ENCODE peak calls at places on chromosomes 13 and 19, in five cellular contexts. Z is caudate nucleus; G is effector memory CD4-positive, alpha-beta T cell; S is aorta; N is CD8-positive, alpha-beta T cell. U is an unnamed sample.
A peak's percentile ranks its signal among the peaks of the same experiment; 100 is the strongest.

GRCh38 chr13:76991432-76991795 is 467 bp upstream of the CLN5 start:
- DNase-seq in Z (no peak), G (peak; percentile 79), S (no peak), N (peak; percentile 64), U (no peak)

GRCh38 chr13:86282450-86282849 is 483.2 kb upstream of the SLITRK6 start:
- DNase-seq in Z (no peak), G (no peak), S (no peak), N (no peak), U (no peak)

GRCh38 chr13:76707360-76707759 is 178.8 kb downstream of the KCTD12 start:
- DNase-seq in Z (no peak), G (no peak), S (no peak), N (no peak), U (no peak)

GRCh38 chr13:105972811-105973590 is 562.5 kb downstream of the EFNB2 start:
- DNase-seq in Z (no peak), G (no peak), S (no peak), N (no peak), U (no peak)

GRCh38 chr13:113083402-113084061 is 22.1 kb upstream of the F7 start:
- DNase-seq in Z (peak; percentile 77), G (no peak), S (no peak), N (no peak), U (peak; percentile 34)

GRCh38 chr19:43562698-43563241 is 12.6 kb downstream of the XRCC1 start:
- DNase-seq in Z (peak; percentile 71), G (peak; percentile 67), S (peak; percentile 90), N (peak; percentile 70), U (no peak)

GRCh38 chr19:14978377-14978776 is 1.3 kb downstream of the SLC1A6 start:
- DNase-seq in Z (peak; percentile 9), G (no peak), S (no peak), N (no peak), U (no peak)

GRCh38 chr13:93752506-93752905 is 525.9 kb downstream of the GPC6 start:
- DNase-seq in Z (no peak), G (no peak), S (no peak), N (no peak), U (no peak)

GRCh38 chr13:40595693-40596092 is 70.7 kb downstream of the FOXO1 start:
- DNase-seq in Z (no peak), G (no peak), S (no peak), N (no peak), U (no peak)

GRCh38 chr13:35649162-35649561 is 172.7 kb upstream of the MAB21L1 start:
- DNase-seq in Z (no peak), G (no peak), S (no peak), N (no peak), U (no peak)

GRCh38 chr19:10503002-10503789 is at the start of gene KEAP1:
- DNase-seq in Z (peak; percentile 61), G (no peak), S (peak; percentile 84), N (no peak), U (peak; percentile 57)

GRCh38 chr19:45667620-45668341 is at the start of gene GIPR:
- DNase-seq in Z (peak; percentile 33), G (peak; percentile 45), S (peak; percentile 79), N (peak; percentile 36), U (peak; percentile 43)

GRCh38 chr13:74103970-74104555 is 30.1 kb downstream of the KLF12 start:
- DNase-seq in Z (no peak), G (no peak), S (no peak), N (no peak), U (no peak)

GRCh38 chr13:45238945-45239795 is 38.3 kb upstream of the KCTD4 start:
- DNase-seq in Z (no peak), G (no peak), S (no peak), N (no peak), U (no peak)

GRCh38 chr19:43781630-43782310 is 997 bp upstream of the KCNN4 start:
- DNase-seq in Z (no peak), G (no peak), S (peak; percentile 8), N (no peak), U (no peak)

GRCh38 chr13:44199627-44200207 is 173.9 kb upstream of the SERP2 start:
- DNase-seq in Z (no peak), G (no peak), S (no peak), N (no peak), U (no peak)

GRCh38 chr19:50365434-50366306 is at the start of gene NAPSA:
- DNase-seq in Z (no peak), G (no peak), S (no peak), N (no peak), U (no peak)

GRCh38 chr19:10093295-10094186 is 7.4 kb downstream of the SHFL start:
- DNase-seq in Z (no peak), G (no peak), S (no peak), N (no peak), U (no peak)

GRCh38 chr13:110944121-110944967 is 29.5 kb upstream of the ANKRD10 start:
- DNase-seq in Z (no peak), G (no peak), S (no peak), N (no peak), U (no peak)

GRCh38 chr19:38667552-38668205 is 20.2 kb downstream of the ACTN4 start:
- DNase-seq in Z (no peak), G (no peak), S (no peak), N (no peak), U (no peak)

GRCh38 chr13:61156753-61157152 is 258.9 kb downstream of the PCDH20 start:
- DNase-seq in Z (no peak), G (no peak), S (no peak), N (no peak), U (no peak)

GRCh38 chr13:62209539-62209938 is 793.9 kb upstream of the PCDH20 start:
- DNase-seq in Z (no peak), G (no peak), S (no peak), N (no peak), U (no peak)

GRCh38 chr13:33058816-33059215 is 42.6 kb downstream of the KL start:
- DNase-seq in Z (no peak), G (no peak), S (no peak), N (no peak), U (no peak)

GRCh38 chr19:42433503-42434260 is 6.5 kb upstream of the LIPE start:
- DNase-seq in Z (peak; percentile 56), G (peak; percentile 56), S (peak; percentile 91), N (peak; percentile 41), U (peak; percentile 79)

GRCh38 chr13:21453352-21454089 is 5.6 kb downstream of the ZDHHC20 start:
- DNase-seq in Z (no peak), G (no peak), S (no peak), N (no peak), U (no peak)

DNA sequence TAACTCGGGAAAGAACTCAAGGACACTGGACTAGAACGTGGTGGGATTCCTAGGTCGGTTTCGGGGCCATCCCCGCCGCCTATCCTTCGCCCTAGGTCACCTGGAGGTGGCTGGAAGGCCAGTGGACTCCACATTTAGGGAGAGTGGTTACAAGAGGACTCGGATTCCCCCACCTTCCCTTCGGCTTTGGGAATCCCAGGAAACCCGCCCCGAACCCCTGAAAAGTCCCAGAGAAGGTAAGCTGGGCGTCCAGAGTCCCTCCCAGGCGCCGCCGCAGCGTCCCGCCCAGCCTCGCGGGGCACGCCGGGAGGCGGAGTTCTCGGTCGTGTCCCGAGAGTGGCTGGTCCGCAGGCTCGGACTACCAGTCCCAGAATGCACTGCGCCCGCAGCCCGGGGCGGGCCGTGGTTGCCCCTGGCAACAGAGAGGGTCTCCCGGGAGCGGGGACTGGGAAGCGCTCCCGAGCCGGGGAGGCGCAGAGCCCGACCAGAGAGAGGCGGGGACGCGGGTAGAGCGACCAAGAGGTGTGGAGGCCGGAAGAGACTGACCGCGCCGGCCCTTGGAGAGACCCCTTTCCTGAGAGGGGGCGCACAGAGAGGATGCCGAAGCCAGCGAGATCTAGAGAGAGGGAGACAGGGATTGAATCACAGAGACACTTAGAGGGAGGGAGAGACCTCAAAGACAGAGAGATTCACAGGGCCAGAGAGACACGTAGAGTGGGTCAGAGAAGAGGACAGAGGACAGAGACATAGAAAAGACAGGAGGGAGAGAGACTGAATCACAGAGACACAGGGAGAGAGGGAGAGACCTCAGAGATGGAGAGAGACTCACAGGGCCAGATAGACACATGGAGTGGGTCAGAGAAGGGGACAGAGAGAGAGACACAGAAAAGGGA is 2.6 kb upstream of the PRKCG start:
- DNase-seq in Z (peak; percentile 92), G (peak; percentile 63), S (peak; percentile 98), N (peak; percentile 71), U (peak; percentile 84)
- H3K27ac ChIP-seq in Z (no peak overlapping the region), G (no peak overlapping the region), S (no peak overlapping the region), N (no peak overlapping the region), U (peak overlapping the region; percentile 61)

GRCh38 chr19:792361-792885 is 4.8 kb upstream of the PTBP1 start:
- DNase-seq in Z (no peak), G (no peak), S (no peak), N (no peak), U (no peak)
- H3K27ac ChIP-seq in Z (no peak overlapping the region), G (no peak overlapping the region), S (no peak overlapping the region), N (no peak overlapping the region), U (no peak overlapping the region)

DNA sequence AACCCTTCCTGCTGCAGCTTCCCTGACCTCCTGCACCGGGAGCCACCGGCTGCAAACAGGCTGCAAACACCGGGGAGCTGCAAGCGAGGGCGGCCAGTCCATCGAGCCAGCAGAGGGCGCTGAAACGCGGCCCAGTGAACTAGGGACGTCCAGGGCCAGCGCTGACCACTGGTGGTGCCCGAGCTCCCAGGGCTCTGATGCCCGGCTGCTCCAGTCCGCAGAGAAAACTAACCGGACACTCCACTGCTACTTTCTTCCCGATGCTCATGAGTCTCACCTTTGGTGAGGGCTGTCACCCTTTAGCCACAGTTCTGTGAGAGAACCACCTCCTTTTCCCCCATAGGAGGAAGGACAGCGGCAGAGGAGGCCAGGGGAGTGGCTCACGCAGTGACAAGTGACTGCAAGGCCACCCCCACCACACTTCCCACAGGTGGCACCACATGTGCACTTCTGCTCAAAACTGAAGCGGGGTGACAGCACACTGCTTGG is 82.8 kb upstream of the MTIF3 start:
- DNase-seq in Z (peak; percentile 61), G (peak; percentile 29), S (peak; percentile 96), N (peak; percentile 30), U (peak; percentile 83)
- H3K27ac ChIP-seq in Z (no peak overlapping the region), G (no peak overlapping the region), S (no peak overlapping the region), N (no peak overlapping the region), U (peak overlapping the region; percentile 13)

GRCh38 chr19:17830567-17831418 is 9.5 kb upstream of the INSL3 start:
- DNase-seq in Z (peak; percentile 89), G (peak; percentile 24), S (peak; percentile 92), N (no peak), U (no peak)

GRCh38 chr19:17829855-17830566 is 8.7 kb upstream of the INSL3 start:
- DNase-seq in Z (peak; percentile 72), G (no peak), S (no peak), N (no peak), U (no peak)

GRCh38 chr19:17834350-17835181 is 13.2 kb downstream of the JAK3 start:
- DNase-seq in Z (no peak), G (no peak), S (no peak), N (no peak), U (no peak)

GRCh38 chr19:17832443-17833208 is 11.3 kb upstream of the INSL3 start:
- DNase-seq in Z (no peak), G (no peak), S (no peak), N (no peak), U (no peak)

DNA sequence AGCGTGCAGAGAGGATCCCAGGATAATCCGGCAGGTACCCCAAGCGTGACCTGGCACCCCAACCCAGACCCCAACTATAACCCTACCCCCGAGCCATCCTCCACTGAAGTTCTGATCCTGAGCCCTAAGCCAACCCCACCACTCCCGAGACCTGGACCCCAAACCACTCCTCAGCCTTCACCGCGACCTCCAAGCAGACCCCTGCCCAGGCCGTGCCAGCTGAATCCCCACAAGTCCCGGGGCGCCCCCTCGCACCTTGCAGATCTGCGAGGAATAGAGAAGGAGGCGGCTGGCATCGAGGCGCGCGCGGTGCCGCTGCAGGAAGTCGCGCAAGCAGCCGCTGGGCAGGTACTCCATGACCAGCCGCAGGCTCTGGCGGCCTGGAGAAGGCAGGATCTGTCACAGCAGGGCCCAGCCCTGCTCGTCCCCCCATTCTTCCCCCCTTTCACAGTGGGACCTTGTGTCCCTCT is 10.1 kb upstream of the INSL3 start:
- DNase-seq in Z (peak; percentile 21), G (no peak), S (peak; percentile 79), N (no peak), U (no peak)
- H3K27ac ChIP-seq in Z (no peak overlapping the region), G (no peak overlapping the region), S (no peak overlapping the region), N (no peak overlapping the region), U (no peak overlapping the region)